ENCODE peak calls at places on chromosomes 2 and 18, in eight cellular contexts. L is AG04450; B is CD8-positive, alpha-beta T cell; H is CD4-positive, alpha-beta memory T cell; I is stomach; P is epithelial cell of esophagus; K is AG04449; Q is GM23338. M is an unnamed sample.

GRCh38 chr2:79935771-79936657 is 368.5 kb downstream of the LRRTM1 start:
- DNase-seq in H (no peak), K (peak), B (no peak), L (peak), Q (peak), I (peak), P (peak), M (no peak)

GRCh38 chr2:191878576-191879298 is 31.8 kb upstream of the CAVIN2 start:
- DNase-seq in I (no peak), H (no peak), B (no peak), K (peak), L (peak), P (peak), Q (no peak), M (peak)

GRCh38 chr2:179434357-179434756 is 169.7 kb upstream of the SESTD1 start:
- DNase-seq in K (no peak), B (no peak), Q (no peak), L (no peak), H (no peak), I (no peak), P (no peak), M (no peak)

GRCh38 chr2:135276525-135276924 is 224.4 kb downstream of the RAB3GAP1 start:
- DNase-seq in K (no peak), Q (no peak), L (no peak), B (no peak), P (no peak), H (no peak), I (no peak), M (no peak)

GRCh38 chr2:106109675-106110074 is 84.4 kb downstream of the UXS1 start:
- DNase-seq in B (no peak), H (no peak), I (no peak), P (no peak), K (no peak), Q (no peak), L (no peak), M (no peak)

GRCh38 chr2:179729961-179730360 is 131.5 kb downstream of the ZNF385B start:
- DNase-seq in K (no peak), I (no peak), H (no peak), Q (no peak), P (no peak), B (no peak), L (no peak), M (no peak)

GRCh38 chr2:145141981-145142380 is 622.1 kb upstream of the ZEB2 start:
- DNase-seq in B (no peak), Q (no peak), K (no peak), P (no peak), I (no peak), L (no peak), H (no peak), M (no peak)

GRCh38 chr2:240429872-240430491 is 5.5 kb upstream of the GPC1 start:
- DNase-seq in H (no peak), B (no peak), P (no peak), L (no peak), I (peak), K (no peak), Q (no peak), M (no peak)

GRCh38 chr2:227097495-227098161 is 66.4 kb downstream of the COL4A4 start:
- DNase-seq in B (no peak), K (no peak), I (no peak), Q (no peak), P (no peak), H (no peak), L (no peak), M (no peak)

GRCh38 chr2:233892793-233893192 is 24.4 kb upstream of the TRPM8 start:
- DNase-seq in P (peak), K (no peak), H (no peak), Q (no peak), I (no peak), B (no peak), L (no peak), M (no peak)

GRCh38 chr18:44835555-44836156 is 155.0 kb downstream of the SETBP1 start:
- DNase-seq in B (no peak), H (no peak), Q (peak), I (no peak), K (no peak), L (no peak), P (no peak), M (no peak)

GRCh38 chr2:227460833-227461232 is 11.1 kb upstream of the AGFG1 start:
- DNase-seq in H (no peak), P (no peak), B (no peak), K (no peak), I (no peak), L (no peak), Q (no peak), M (no peak)

DNA sequence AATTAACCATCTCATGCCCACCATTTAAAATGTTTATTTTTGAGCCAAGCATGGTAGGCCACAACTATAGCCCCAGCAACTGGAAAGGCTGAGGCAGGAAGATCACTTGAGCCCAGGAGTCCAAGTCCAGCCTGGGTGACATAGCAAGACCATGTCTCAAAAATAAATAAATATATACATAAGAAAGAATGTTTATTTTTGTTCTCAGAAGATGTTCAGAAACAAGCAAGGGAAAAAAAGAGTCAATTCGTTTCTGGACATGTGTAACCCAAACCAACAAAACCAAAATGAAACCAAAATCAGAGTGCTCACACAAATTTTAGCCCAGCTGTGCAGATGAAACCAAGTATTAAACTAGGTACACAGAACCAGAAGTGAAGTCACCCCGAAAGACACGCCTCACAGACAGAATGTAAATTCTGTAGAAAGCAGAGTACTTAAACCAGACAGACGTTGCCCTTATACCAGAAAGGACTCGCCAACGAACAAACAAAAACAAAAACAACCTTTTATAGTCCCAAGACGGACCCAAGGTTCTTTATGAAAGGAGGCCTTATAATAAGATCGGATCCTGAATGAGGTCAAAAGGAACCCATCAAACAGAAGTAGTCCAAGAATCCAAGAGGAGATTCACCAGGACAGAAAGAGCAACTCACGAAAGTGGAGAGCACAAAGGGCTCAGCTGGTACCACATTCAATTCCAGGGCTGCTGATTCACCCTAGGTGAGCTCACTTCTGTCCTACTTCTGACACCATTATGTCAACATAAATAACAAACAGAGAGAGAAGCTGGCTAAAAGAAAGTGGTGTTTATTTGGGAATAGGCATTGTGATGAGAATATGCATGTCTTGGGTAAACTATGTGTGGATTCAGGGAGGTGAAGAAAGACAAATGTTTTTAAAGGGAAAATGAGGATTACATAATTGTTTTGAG is 31.8 kb upstream of the MTCL1 start:
- DNase-seq in B (no peak), L (no peak), H (no peak), I (no peak), Q (no peak), P (peak), K (no peak), M (no peak)
- H3K4me3 ChIP-seq in B (no peak), L (no peak), H (no peak), I (no peak), Q (no peak), P (no peak), K (no peak), M (no peak)

DNA sequence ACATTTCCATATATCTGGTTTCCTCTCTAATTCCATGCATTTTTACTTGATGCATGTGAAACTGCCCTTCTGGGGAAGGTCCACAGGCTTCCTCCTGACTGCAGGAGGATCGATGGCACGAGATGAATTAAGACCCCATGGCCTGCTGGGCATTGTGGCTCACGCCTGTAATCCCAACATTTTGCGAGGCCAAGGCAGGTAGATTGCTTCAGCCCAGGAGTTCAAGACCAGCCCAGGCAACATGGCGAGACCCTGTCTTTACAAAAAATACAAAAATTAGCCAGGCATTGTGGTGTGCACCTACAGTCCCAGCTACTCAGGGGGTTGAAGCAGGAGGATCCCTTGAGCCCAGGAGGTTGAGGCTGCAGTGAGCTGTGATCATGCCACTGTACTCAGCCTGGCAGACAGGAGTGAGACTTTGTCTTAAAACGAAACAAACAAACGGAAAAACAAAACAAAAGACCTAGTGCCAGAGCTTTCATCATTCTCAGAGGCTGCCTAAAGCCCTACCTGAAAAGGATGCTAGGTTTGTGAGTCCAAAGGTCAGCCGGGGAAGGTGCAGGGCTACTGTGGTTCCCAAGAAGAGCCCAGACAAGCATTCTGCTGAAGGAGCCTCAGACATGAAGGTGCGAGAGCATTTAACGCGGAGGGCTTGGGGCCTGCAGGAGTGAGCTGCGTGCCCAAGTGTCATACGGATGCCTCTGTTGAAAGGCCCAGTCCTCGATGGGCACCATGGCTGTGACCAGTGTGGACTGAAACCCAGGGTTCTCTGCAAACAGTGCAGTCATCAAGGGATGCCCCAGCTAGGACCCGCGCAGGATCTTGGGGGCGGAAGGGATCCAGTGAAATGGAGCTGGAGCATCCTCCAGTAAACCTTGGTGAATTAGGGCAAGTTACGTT is 21.5 kb downstream of the GPR55 start:
- DNase-seq in H (no peak), B (no peak), L (no peak), I (peak), K (no peak), P (no peak), Q (no peak), M (no peak)
- H3K4me3 ChIP-seq in H (no peak), B (no peak), L (no peak), I (no peak), K (no peak), P (no peak), Q (no peak), M (no peak)

DNA sequence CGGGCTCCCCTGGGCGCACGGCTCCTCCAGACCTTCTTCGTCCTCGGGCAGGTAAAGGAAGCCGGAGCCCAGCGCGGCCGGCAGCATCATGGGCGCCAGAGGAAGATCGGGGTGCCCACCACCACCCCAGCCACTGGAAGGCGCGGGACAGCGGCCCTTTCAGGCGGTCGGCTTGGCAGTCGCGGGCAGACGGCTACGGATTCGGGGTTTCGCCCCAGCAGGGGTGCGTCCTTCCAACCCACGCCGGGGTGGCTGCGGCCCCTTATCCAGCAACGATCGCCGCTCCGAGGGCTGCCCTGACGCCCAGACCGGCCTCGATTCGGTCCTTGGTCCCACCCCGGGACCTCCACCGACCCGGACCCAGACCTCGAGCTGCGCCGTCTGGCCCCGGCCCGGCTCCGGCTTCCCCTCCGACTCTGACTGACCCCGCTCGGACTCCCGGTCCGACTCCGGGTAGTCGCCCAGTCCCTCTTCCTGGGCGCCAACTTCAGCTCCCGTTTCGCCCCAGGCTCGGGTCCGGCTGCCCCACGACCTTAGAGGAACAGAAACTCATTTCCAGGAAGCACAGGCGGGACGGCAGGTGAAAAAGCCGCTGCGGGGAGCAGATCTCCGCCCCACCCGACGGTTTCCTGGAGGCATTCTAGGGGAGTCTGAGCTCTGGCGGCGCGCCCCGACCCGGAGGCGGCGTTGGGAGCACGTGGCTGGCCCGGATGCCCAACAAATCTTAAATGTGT is 30.2 kb upstream of the SSB start:
- DNase-seq in P (peak), B (no peak), K (no peak), Q (peak), H (peak), L (no peak), I (no peak), M (no peak)
- H3K4me3 ChIP-seq in P (peak), B (peak), K (peak), Q (no peak), H (no peak), L (peak), I (peak), M (peak)

GRCh38 chr2:237691200-237691907 is 64.0 kb downstream of the LRRFIP1 start:
- DNase-seq in Q (peak), K (no peak), P (no peak), I (no peak), H (no peak), L (no peak), B (no peak), M (no peak)

GRCh38 chr2:237691908-237692600 is 64.7 kb downstream of the LRRFIP1 start:
- DNase-seq in B (peak), H (peak), L (peak), I (peak), K (no peak), P (peak), Q (peak), M (no peak)

GRCh38 chr2:237688081-237688480 is 60.7 kb downstream of the LRRFIP1 start:
- DNase-seq in L (no peak), K (no peak), Q (no peak), I (no peak), P (no peak), B (no peak), H (no peak), M (no peak)

GRCh38 chr2:237687666-237688065 is 60.3 kb downstream of the LRRFIP1 start:
- DNase-seq in P (peak), H (peak), I (peak), K (peak), L (peak), Q (no peak), B (peak), M (peak)

DNA sequence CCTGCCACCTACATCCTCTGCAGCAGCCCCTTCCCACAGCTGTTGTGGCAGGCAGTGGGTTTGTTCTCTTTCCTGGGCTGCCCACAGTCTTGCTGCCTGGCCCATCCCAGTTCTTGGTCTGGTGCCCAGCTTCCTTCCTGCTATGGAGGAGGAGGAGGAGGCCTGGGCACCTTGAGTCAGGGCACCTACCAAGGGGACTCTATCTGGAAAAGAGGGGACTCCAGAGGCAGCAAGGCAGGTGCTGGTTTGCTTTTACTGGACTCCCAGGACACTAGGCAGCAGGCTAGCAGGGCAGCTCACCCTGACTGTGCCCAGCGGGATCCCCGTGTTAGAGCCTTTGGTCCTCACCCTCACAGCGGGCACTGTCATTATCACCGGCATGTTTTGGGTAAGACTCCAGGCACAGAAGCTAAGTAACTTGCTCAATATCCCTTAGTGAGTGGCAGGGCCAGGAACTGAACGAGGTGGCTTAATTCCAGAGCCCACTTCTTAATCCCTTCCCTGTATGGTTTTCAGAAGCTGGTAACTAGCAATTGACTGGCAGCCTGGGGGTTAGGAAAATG is 62.3 kb downstream of the LRRFIP1 start:
- DNase-seq in H (peak), K (no peak), B (no peak), Q (no peak), P (peak), L (no peak), I (peak), M (no peak)
- H3K4me3 ChIP-seq in H (no peak), K (no peak), B (no peak), Q (no peak), P (no peak), L (no peak), I (no peak), M (no peak)

DNA sequence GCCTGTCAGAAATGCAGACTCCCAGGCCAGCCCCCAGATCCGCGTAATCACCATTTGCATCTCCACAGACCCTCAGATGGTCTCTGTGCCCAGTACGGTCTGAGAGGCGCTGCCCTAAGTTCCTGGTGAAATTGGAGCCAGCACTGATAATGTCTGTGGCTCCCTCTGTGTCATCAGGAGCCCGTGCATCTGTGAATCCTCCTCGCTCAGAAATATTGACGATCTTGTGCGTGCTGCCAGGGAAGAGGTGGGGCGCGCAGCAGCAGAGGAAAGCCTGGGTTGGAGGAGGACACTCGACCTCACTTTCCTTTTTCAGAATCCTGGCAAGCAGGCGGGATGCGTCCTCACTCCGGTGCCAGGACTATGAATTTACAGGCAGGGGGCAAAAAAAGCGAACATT is 686.1 kb upstream of the SALL3 start:
- DNase-seq in P (no peak), K (no peak), Q (no peak), B (no peak), L (no peak), H (no peak), I (no peak), M (no peak)
- H3K4me3 ChIP-seq in P (no peak), K (no peak), Q (no peak), B (no peak), L (no peak), H (no peak), I (peak), M (peak)

DNA sequence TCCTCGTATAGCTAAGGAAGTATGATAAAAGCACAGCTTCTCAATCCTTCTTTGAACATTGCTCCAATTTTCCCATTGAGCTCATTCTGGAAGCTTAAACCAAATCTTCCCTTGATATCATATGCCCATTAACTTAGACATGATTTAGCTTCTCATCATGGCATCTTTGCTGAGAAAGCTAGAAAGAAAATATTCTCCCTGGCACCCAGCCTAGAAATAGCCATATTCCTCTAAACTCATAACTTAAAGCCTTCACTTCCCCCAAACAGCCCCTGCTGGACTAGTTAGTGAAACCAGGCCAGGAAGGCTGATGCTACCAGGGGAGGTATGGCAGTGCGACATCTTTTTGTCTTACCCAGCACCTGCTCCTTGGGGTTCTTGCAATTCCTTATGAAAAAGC is 4.3 kb downstream of the AAK1 start:
- DNase-seq in L (no peak), K (no peak), H (no peak), P (no peak), B (no peak), Q (no peak), I (no peak), M (no peak)
- H3K4me3 ChIP-seq in L (no peak), K (peak), H (peak), P (no peak), B (peak), Q (no peak), I (peak), M (no peak)

GRCh38 chr18:34222396-34223163 is 2.1 kb downstream of the NOL4 start:
- DNase-seq in H (no peak), P (peak), I (no peak), K (no peak), L (no peak), Q (peak), B (no peak), M (no peak)

GRCh38 chr18:34223164-34223892 is 1.4 kb downstream of the NOL4 start:
- DNase-seq in K (no peak), I (no peak), L (no peak), Q (peak), P (peak), H (no peak), B (no peak), M (no peak)

GRCh38 chr18:34225218-34225553 is 473 bp upstream of the NOL4 start:
- DNase-seq in P (no peak), Q (no peak), B (no peak), K (no peak), I (no peak), H (no peak), L (no peak), M (no peak)

GRCh38 chr18:34224423-34225217 is at the start of gene NOL4:
- DNase-seq in I (peak), P (peak), Q (peak), B (no peak), K (no peak), H (no peak), L (no peak), M (no peak)

GRCh38 chr18:34223893-34224422 is 755 bp downstream of the NOL4 start:
- DNase-seq in H (no peak), L (no peak), K (no peak), B (no peak), P (no peak), Q (no peak), I (no peak), M (no peak)
- H3K4me3 ChIP-seq in H (no peak), L (no peak), K (peak), B (no peak), P (peak), Q (peak), I (peak), M (peak)